ENCODE peak calls at places on chromosomes 7 and 10, in nine cellular contexts. One of them, this sample, is unnamed. For H3K9me3, the result is how much of the 10 kb centered on the place peaks cover.

GRCh38 chr7:25583655-25584054 is 355.4 kb upstream of the NPVF start:
- DNase-seq in IMR-90: no peak
- DNase-seq in H9: no peak
- DNase-seq in A673: no peak
- DNase-seq in CD4-positive, alpha-beta T cell: no peak
- DNase-seq in gastrocnemius medialis: no peak
- DNase-seq in naive thymus-derived CD4-positive, alpha-beta T cell: no peak
- DNase-seq in astrocyte: no peak
- DNase-seq in tibial artery: no peak
- DNase-seq in this sample: no peak

GRCh38 chr7:144818516-144818915 is 17.3 kb downstream of the TPK1 start:
- DNase-seq in IMR-90: no peak
- DNase-seq in H9: no peak
- DNase-seq in A673: no peak
- DNase-seq in CD4-positive, alpha-beta T cell: peak
- DNase-seq in gastrocnemius medialis: no peak
- DNase-seq in naive thymus-derived CD4-positive, alpha-beta T cell: peak
- DNase-seq in astrocyte: no peak
- DNase-seq in tibial artery: no peak
- DNase-seq in this sample: peak

GRCh38 chr7:93921607-93922446 is at the start of gene GNG11:
- DNase-seq in IMR-90: peak
- DNase-seq in H9: peak
- DNase-seq in A673: peak
- DNase-seq in CD4-positive, alpha-beta T cell: no peak
- DNase-seq in gastrocnemius medialis: peak
- DNase-seq in naive thymus-derived CD4-positive, alpha-beta T cell: peak
- DNase-seq in astrocyte: peak
- DNase-seq in tibial artery: peak
- DNase-seq in this sample: peak

GRCh38 chr7:28478661-28479060 is 66.3 kb downstream of the CREB5 start:
- DNase-seq in IMR-90: no peak
- DNase-seq in H9: no peak
- DNase-seq in A673: no peak
- DNase-seq in CD4-positive, alpha-beta T cell: no peak
- DNase-seq in gastrocnemius medialis: no peak
- DNase-seq in naive thymus-derived CD4-positive, alpha-beta T cell: no peak
- DNase-seq in astrocyte: peak
- DNase-seq in tibial artery: no peak
- DNase-seq in this sample: no peak

GRCh38 chr7:46909601-46910051 is 672.3 kb downstream of the TNS3 start:
- DNase-seq in IMR-90: peak
- DNase-seq in H9: no peak
- DNase-seq in A673: peak
- DNase-seq in CD4-positive, alpha-beta T cell: no peak
- DNase-seq in gastrocnemius medialis: no peak
- DNase-seq in naive thymus-derived CD4-positive, alpha-beta T cell: no peak
- DNase-seq in astrocyte: peak
- DNase-seq in tibial artery: no peak
- DNase-seq in this sample: peak

GRCh38 chr7:109449760-109450159 is 880.1 kb downstream of the DNAJB9 start:
- DNase-seq in IMR-90: no peak
- DNase-seq in H9: no peak
- DNase-seq in A673: no peak
- DNase-seq in CD4-positive, alpha-beta T cell: no peak
- DNase-seq in gastrocnemius medialis: no peak
- DNase-seq in naive thymus-derived CD4-positive, alpha-beta T cell: no peak
- DNase-seq in astrocyte: no peak
- DNase-seq in tibial artery: no peak
- DNase-seq in this sample: no peak

GRCh38 chr7:43864126-43864525 is 5.2 kb downstream of the MRPS24 start:
- DNase-seq in IMR-90: no peak
- DNase-seq in H9: no peak
- DNase-seq in A673: no peak
- DNase-seq in CD4-positive, alpha-beta T cell: no peak
- DNase-seq in gastrocnemius medialis: no peak
- DNase-seq in naive thymus-derived CD4-positive, alpha-beta T cell: no peak
- DNase-seq in astrocyte: no peak
- DNase-seq in tibial artery: no peak
- DNase-seq in this sample: no peak

GRCh38 chr10:116833986-116834760 is 15.1 kb upstream of the ENO4 start:
- DNase-seq in IMR-90: no peak
- DNase-seq in H9: peak
- DNase-seq in A673: no peak
- DNase-seq in CD4-positive, alpha-beta T cell: no peak
- DNase-seq in gastrocnemius medialis: no peak
- DNase-seq in naive thymus-derived CD4-positive, alpha-beta T cell: no peak
- DNase-seq in astrocyte: no peak
- DNase-seq in tibial artery: no peak
- DNase-seq in this sample: no peak

GRCh38 chr7:158130023-158130409 is 457.6 kb downstream of the PTPRN2 start:
- DNase-seq in IMR-90: no peak
- DNase-seq in H9: no peak
- DNase-seq in A673: no peak
- DNase-seq in CD4-positive, alpha-beta T cell: no peak
- DNase-seq in gastrocnemius medialis: no peak
- DNase-seq in naive thymus-derived CD4-positive, alpha-beta T cell: no peak
- DNase-seq in astrocyte: no peak
- DNase-seq in tibial artery: no peak
- DNase-seq in this sample: no peak
- H3K9me3 ChIP-seq in IMR-90: half or more
- H3K9me3 ChIP-seq in H9: under half
- H3K9me3 ChIP-seq in A673: under half
- H3K9me3 ChIP-seq in CD4-positive, alpha-beta T cell: under half
- H3K9me3 ChIP-seq in gastrocnemius medialis: under half
- H3K9me3 ChIP-seq in naive thymus-derived CD4-positive, alpha-beta T cell: under half
- H3K9me3 ChIP-seq in astrocyte: under half
- H3K9me3 ChIP-seq in tibial artery: under half
- H3K9me3 ChIP-seq in this sample: under half

DNA sequence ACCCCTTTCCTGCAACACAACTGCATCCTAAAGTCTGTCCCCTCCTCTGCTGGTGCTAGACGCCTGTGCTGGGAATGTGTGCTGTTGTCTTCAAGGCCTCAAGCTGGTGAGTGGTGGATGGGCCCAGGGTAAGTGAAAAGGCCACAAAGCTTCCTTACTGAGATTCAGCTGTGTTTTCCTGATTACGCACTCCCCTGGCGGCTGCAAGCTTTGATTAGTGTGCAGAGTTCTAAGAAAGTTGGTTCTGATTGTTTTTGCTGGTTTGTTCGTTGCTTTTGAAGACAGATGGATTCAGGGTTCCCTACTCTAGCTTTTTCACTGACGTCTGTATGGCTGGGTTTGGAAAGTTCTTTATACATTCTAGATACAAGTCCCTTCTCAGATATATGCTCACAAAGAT is 11.9 kb upstream of the FOXL3 start:
- DNase-seq in IMR-90: no peak
- DNase-seq in H9: no peak
- DNase-seq in A673: no peak
- DNase-seq in CD4-positive, alpha-beta T cell: no peak
- DNase-seq in gastrocnemius medialis: no peak
- DNase-seq in naive thymus-derived CD4-positive, alpha-beta T cell: no peak
- DNase-seq in astrocyte: no peak
- DNase-seq in tibial artery: no peak
- DNase-seq in this sample: no peak
- H3K9me3 ChIP-seq in IMR-90: under half
- H3K9me3 ChIP-seq in H9: under half
- H3K9me3 ChIP-seq in A673: under half
- H3K9me3 ChIP-seq in CD4-positive, alpha-beta T cell: under half
- H3K9me3 ChIP-seq in gastrocnemius medialis: under half
- H3K9me3 ChIP-seq in naive thymus-derived CD4-positive, alpha-beta T cell: under half
- H3K9me3 ChIP-seq in astrocyte: under half
- H3K9me3 ChIP-seq in tibial artery: under half
- H3K9me3 ChIP-seq in this sample: under half

GRCh38 chr10:133159950-133160812 is at the start of gene KNDC1:
- DNase-seq in IMR-90: peak
- DNase-seq in H9: peak
- DNase-seq in A673: no peak
- DNase-seq in CD4-positive, alpha-beta T cell: no peak
- DNase-seq in gastrocnemius medialis: no peak
- DNase-seq in naive thymus-derived CD4-positive, alpha-beta T cell: no peak
- DNase-seq in astrocyte: no peak
- DNase-seq in tibial artery: no peak
- DNase-seq in this sample: peak
- H3K9me3 ChIP-seq in IMR-90: under half
- H3K9me3 ChIP-seq in H9: under half
- H3K9me3 ChIP-seq in A673: under half
- H3K9me3 ChIP-seq in CD4-positive, alpha-beta T cell: under half
- H3K9me3 ChIP-seq in gastrocnemius medialis: under half
- H3K9me3 ChIP-seq in naive thymus-derived CD4-positive, alpha-beta T cell: under half
- H3K9me3 ChIP-seq in astrocyte: under half
- H3K9me3 ChIP-seq in tibial artery: under half
- H3K9me3 ChIP-seq in this sample: under half

GRCh38 chr10:1515780-1516491 is 221.4 kb downstream of the ADARB2 start:
- DNase-seq in IMR-90: no peak
- DNase-seq in H9: no peak
- DNase-seq in A673: no peak
- DNase-seq in CD4-positive, alpha-beta T cell: no peak
- DNase-seq in gastrocnemius medialis: no peak
- DNase-seq in naive thymus-derived CD4-positive, alpha-beta T cell: no peak
- DNase-seq in astrocyte: no peak
- DNase-seq in tibial artery: no peak
- DNase-seq in this sample: no peak
- H3K9me3 ChIP-seq in IMR-90: half or more
- H3K9me3 ChIP-seq in H9: under half
- H3K9me3 ChIP-seq in A673: under half
- H3K9me3 ChIP-seq in CD4-positive, alpha-beta T cell: under half
- H3K9me3 ChIP-seq in gastrocnemius medialis: under half
- H3K9me3 ChIP-seq in naive thymus-derived CD4-positive, alpha-beta T cell: under half
- H3K9me3 ChIP-seq in astrocyte: under half
- H3K9me3 ChIP-seq in tibial artery: under half
- H3K9me3 ChIP-seq in this sample: under half